ENCODE peak calls at places on chromosome 4, in ten cellular contexts. One of them, this sample, is unnamed.

GRCh38 chr4:171622729-171623128 is 190.5 kb upstream of the GALNTL6 start:
- DNase-seq in RPMI8226: no peak
- DNase-seq in caudate nucleus: no peak
- DNase-seq in GM23338: no peak
- DNase-seq in BE2C: no peak
- DNase-seq in stimulated activated effector memory CD8-positive, alpha-beta T cell treated with anti-CD3 and anti-CD28 coated beads, Interleukin-12 subunit alpha, Interleukin-12 subunit beta, amount 100 ng/mL, for 72 hours: no peak
- DNase-seq in tibial nerve: no peak
- DNase-seq in kidney tubule cell: no peak
- DNase-seq in activated CD8-positive, alpha-beta memory T cell treated with anti-CD3 and anti-CD28 coated beads, Interleukin-2, amount 50 U/mL, for 4 hours: no peak
- DNase-seq in head of caudate nucleus: no peak
- DNase-seq in this sample: no peak

GRCh38 chr4:76782837-76783236 is 115.1 kb downstream of the SOWAHB start:
- DNase-seq in RPMI8226: no peak
- DNase-seq in caudate nucleus: no peak
- DNase-seq in GM23338: peak
- DNase-seq in BE2C: no peak
- DNase-seq in stimulated activated effector memory CD8-positive, alpha-beta T cell treated with anti-CD3 and anti-CD28 coated beads, Interleukin-12 subunit alpha, Interleukin-12 subunit beta, amount 100 ng/mL, for 72 hours: no peak
- DNase-seq in tibial nerve: no peak
- DNase-seq in kidney tubule cell: peak
- DNase-seq in activated CD8-positive, alpha-beta memory T cell treated with anti-CD3 and anti-CD28 coated beads, Interleukin-2, amount 50 U/mL, for 4 hours: no peak
- DNase-seq in head of caudate nucleus: no peak
- DNase-seq in this sample: no peak

GRCh38 chr4:7021930-7022658 is 21.1 kb upstream of the TADA2B start:
- DNase-seq in RPMI8226: no peak
- DNase-seq in caudate nucleus: no peak
- DNase-seq in GM23338: no peak
- DNase-seq in BE2C: no peak
- DNase-seq in stimulated activated effector memory CD8-positive, alpha-beta T cell treated with anti-CD3 and anti-CD28 coated beads, Interleukin-12 subunit alpha, Interleukin-12 subunit beta, amount 100 ng/mL, for 72 hours: no peak
- DNase-seq in tibial nerve: no peak
- DNase-seq in kidney tubule cell: peak
- DNase-seq in activated CD8-positive, alpha-beta memory T cell treated with anti-CD3 and anti-CD28 coated beads, Interleukin-2, amount 50 U/mL, for 4 hours: no peak
- DNase-seq in head of caudate nucleus: no peak
- DNase-seq in this sample: no peak

GRCh38 chr4:3269105-3269927 is 20.4 kb downstream of the MSANTD1 start:
- DNase-seq in RPMI8226: no peak
- DNase-seq in caudate nucleus: no peak
- DNase-seq in GM23338: no peak
- DNase-seq in BE2C: no peak
- DNase-seq in stimulated activated effector memory CD8-positive, alpha-beta T cell treated with anti-CD3 and anti-CD28 coated beads, Interleukin-12 subunit alpha, Interleukin-12 subunit beta, amount 100 ng/mL, for 72 hours: no peak
- DNase-seq in tibial nerve: no peak
- DNase-seq in kidney tubule cell: no peak
- DNase-seq in activated CD8-positive, alpha-beta memory T cell treated with anti-CD3 and anti-CD28 coated beads, Interleukin-2, amount 50 U/mL, for 4 hours: no peak
- DNase-seq in head of caudate nucleus: no peak
- DNase-seq in this sample: no peak

GRCh38 chr4:82599336-82599735 is 37.5 kb upstream of the TMEM150C start:
- DNase-seq in RPMI8226: no peak
- DNase-seq in caudate nucleus: no peak
- DNase-seq in GM23338: peak
- DNase-seq in BE2C: peak
- DNase-seq in stimulated activated effector memory CD8-positive, alpha-beta T cell treated with anti-CD3 and anti-CD28 coated beads, Interleukin-12 subunit alpha, Interleukin-12 subunit beta, amount 100 ng/mL, for 72 hours: no peak
- DNase-seq in tibial nerve: no peak
- DNase-seq in kidney tubule cell: no peak
- DNase-seq in activated CD8-positive, alpha-beta memory T cell treated with anti-CD3 and anti-CD28 coated beads, Interleukin-2, amount 50 U/mL, for 4 hours: no peak
- DNase-seq in head of caudate nucleus: no peak
- DNase-seq in this sample: peak

GRCh38 chr4:55184600-55185523 is 59.5 kb upstream of the KDR start:
- DNase-seq in RPMI8226: peak
- DNase-seq in caudate nucleus: no peak
- DNase-seq in GM23338: peak
- DNase-seq in BE2C: peak
- DNase-seq in stimulated activated effector memory CD8-positive, alpha-beta T cell treated with anti-CD3 and anti-CD28 coated beads, Interleukin-12 subunit alpha, Interleukin-12 subunit beta, amount 100 ng/mL, for 72 hours: no peak
- DNase-seq in tibial nerve: no peak
- DNase-seq in kidney tubule cell: peak
- DNase-seq in activated CD8-positive, alpha-beta memory T cell treated with anti-CD3 and anti-CD28 coated beads, Interleukin-2, amount 50 U/mL, for 4 hours: no peak
- DNase-seq in head of caudate nucleus: no peak
- DNase-seq in this sample: peak

GRCh38 chr4:169015237-169015636 is 5.2 kb upstream of the CBR4 start:
- DNase-seq in RPMI8226: no peak
- DNase-seq in caudate nucleus: no peak
- DNase-seq in GM23338: peak
- DNase-seq in BE2C: peak
- DNase-seq in stimulated activated effector memory CD8-positive, alpha-beta T cell treated with anti-CD3 and anti-CD28 coated beads, Interleukin-12 subunit alpha, Interleukin-12 subunit beta, amount 100 ng/mL, for 72 hours: no peak
- DNase-seq in tibial nerve: no peak
- DNase-seq in kidney tubule cell: peak
- DNase-seq in activated CD8-positive, alpha-beta memory T cell treated with anti-CD3 and anti-CD28 coated beads, Interleukin-2, amount 50 U/mL, for 4 hours: no peak
- DNase-seq in head of caudate nucleus: no peak
- DNase-seq in this sample: peak

GRCh38 chr4:150402968-150403367 is 179.0 kb upstream of the MAB21L2 start:
- DNase-seq in RPMI8226: peak
- DNase-seq in caudate nucleus: no peak
- DNase-seq in GM23338: peak
- DNase-seq in BE2C: peak
- DNase-seq in stimulated activated effector memory CD8-positive, alpha-beta T cell treated with anti-CD3 and anti-CD28 coated beads, Interleukin-12 subunit alpha, Interleukin-12 subunit beta, amount 100 ng/mL, for 72 hours: no peak
- DNase-seq in tibial nerve: no peak
- DNase-seq in kidney tubule cell: peak
- DNase-seq in activated CD8-positive, alpha-beta memory T cell treated with anti-CD3 and anti-CD28 coated beads, Interleukin-2, amount 50 U/mL, for 4 hours: no peak
- DNase-seq in head of caudate nucleus: peak
- DNase-seq in this sample: peak

GRCh38 chr4:88027611-88028608 is 20.5 kb downstream of the PKD2 start:
- DNase-seq in RPMI8226: peak
- DNase-seq in caudate nucleus: no peak
- DNase-seq in GM23338: no peak
- DNase-seq in BE2C: no peak
- DNase-seq in stimulated activated effector memory CD8-positive, alpha-beta T cell treated with anti-CD3 and anti-CD28 coated beads, Interleukin-12 subunit alpha, Interleukin-12 subunit beta, amount 100 ng/mL, for 72 hours: no peak
- DNase-seq in tibial nerve: no peak
- DNase-seq in kidney tubule cell: peak
- DNase-seq in activated CD8-positive, alpha-beta memory T cell treated with anti-CD3 and anti-CD28 coated beads, Interleukin-2, amount 50 U/mL, for 4 hours: no peak
- DNase-seq in head of caudate nucleus: no peak
- DNase-seq in this sample: peak

GRCh38 chr4:119211856-119212250 is 660 bp upstream of the USP53 start:
- DNase-seq in RPMI8226: no peak
- DNase-seq in caudate nucleus: no peak
- DNase-seq in GM23338: no peak
- DNase-seq in BE2C: no peak
- DNase-seq in stimulated activated effector memory CD8-positive, alpha-beta T cell treated with anti-CD3 and anti-CD28 coated beads, Interleukin-12 subunit alpha, Interleukin-12 subunit beta, amount 100 ng/mL, for 72 hours: no peak
- DNase-seq in tibial nerve: no peak
- DNase-seq in kidney tubule cell: no peak
- DNase-seq in activated CD8-positive, alpha-beta memory T cell treated with anti-CD3 and anti-CD28 coated beads, Interleukin-2, amount 50 U/mL, for 4 hours: no peak
- DNase-seq in head of caudate nucleus: no peak
- DNase-seq in this sample: no peak

GRCh38 chr4:186839122-186840037 is 115.7 kb upstream of the FAT1 start:
- DNase-seq in RPMI8226: no peak
- DNase-seq in caudate nucleus: no peak
- DNase-seq in GM23338: no peak
- DNase-seq in BE2C: no peak
- DNase-seq in stimulated activated effector memory CD8-positive, alpha-beta T cell treated with anti-CD3 and anti-CD28 coated beads, Interleukin-12 subunit alpha, Interleukin-12 subunit beta, amount 100 ng/mL, for 72 hours: no peak
- DNase-seq in tibial nerve: no peak
- DNase-seq in kidney tubule cell: peak
- DNase-seq in activated CD8-positive, alpha-beta memory T cell treated with anti-CD3 and anti-CD28 coated beads, Interleukin-2, amount 50 U/mL, for 4 hours: no peak
- DNase-seq in head of caudate nucleus: no peak
- DNase-seq in this sample: no peak

GRCh38 chr4:41204400-41204978 is 9.9 kb downstream of the APBB2 start:
- DNase-seq in RPMI8226: no peak
- DNase-seq in caudate nucleus: no peak
- DNase-seq in GM23338: no peak
- DNase-seq in BE2C: no peak
- DNase-seq in stimulated activated effector memory CD8-positive, alpha-beta T cell treated with anti-CD3 and anti-CD28 coated beads, Interleukin-12 subunit alpha, Interleukin-12 subunit beta, amount 100 ng/mL, for 72 hours: no peak
- DNase-seq in tibial nerve: no peak
- DNase-seq in kidney tubule cell: peak
- DNase-seq in activated CD8-positive, alpha-beta memory T cell treated with anti-CD3 and anti-CD28 coated beads, Interleukin-2, amount 50 U/mL, for 4 hours: no peak
- DNase-seq in head of caudate nucleus: no peak
- DNase-seq in this sample: no peak

GRCh38 chr4:177448850-177449249 is 6.6 kb upstream of the AGA start:
- DNase-seq in RPMI8226: no peak
- DNase-seq in caudate nucleus: no peak
- DNase-seq in GM23338: no peak
- DNase-seq in BE2C: no peak
- DNase-seq in stimulated activated effector memory CD8-positive, alpha-beta T cell treated with anti-CD3 and anti-CD28 coated beads, Interleukin-12 subunit alpha, Interleukin-12 subunit beta, amount 100 ng/mL, for 72 hours: no peak
- DNase-seq in tibial nerve: no peak
- DNase-seq in kidney tubule cell: peak
- DNase-seq in activated CD8-positive, alpha-beta memory T cell treated with anti-CD3 and anti-CD28 coated beads, Interleukin-2, amount 50 U/mL, for 4 hours: no peak
- DNase-seq in head of caudate nucleus: no peak
- DNase-seq in this sample: no peak

GRCh38 chr4:39526283-39526682 is 956 bp downstream of the UGDH start:
- DNase-seq in RPMI8226: no peak
- DNase-seq in caudate nucleus: no peak
- DNase-seq in GM23338: no peak
- DNase-seq in BE2C: no peak
- DNase-seq in stimulated activated effector memory CD8-positive, alpha-beta T cell treated with anti-CD3 and anti-CD28 coated beads, Interleukin-12 subunit alpha, Interleukin-12 subunit beta, amount 100 ng/mL, for 72 hours: no peak
- DNase-seq in tibial nerve: no peak
- DNase-seq in kidney tubule cell: no peak
- DNase-seq in activated CD8-positive, alpha-beta memory T cell treated with anti-CD3 and anti-CD28 coated beads, Interleukin-2, amount 50 U/mL, for 4 hours: no peak
- DNase-seq in head of caudate nucleus: no peak
- DNase-seq in this sample: no peak

This sample was measured in SK-N-DZ.